ENCODE peak calls at places on chromosomes 11 and 22, in seven cellular contexts. M is mesothelial cell of epicardium, S is BJ, G is cardiac muscle cell, P is brain microvascular endothelial cell, O is natural killer cell, Z is type B pancreatic cell. I is an unnamed sample.

GRCh38 chr11:113477321-113477720 is 2.1 kb upstream of the DRD2 start:
- DNase-seq in P (no peak), Z (no peak), G (peak), O (no peak), M (no peak), S (no peak), I (no peak)

GRCh38 chr11:94036096-94036495 is 14.9 kb downstream of the HEPHL1 start:
- DNase-seq in Z (no peak), P (no peak), S (no peak), G (no peak), M (no peak), O (no peak), I (no peak)

GRCh38 chr22:21708960-21709359 is 26.6 kb downstream of the YPEL1 start:
- DNase-seq in Z (no peak), O (no peak), G (no peak), P (no peak), S (no peak), M (no peak), I (no peak)

GRCh38 chr11:116796548-116796947 is 4.9 kb upstream of the APOA5 start:
- DNase-seq in O (no peak), P (no peak), Z (no peak), G (no peak), S (no peak), M (no peak), I (no peak)

GRCh38 chr22:26923498-26923897 is 266.1 kb downstream of the MIAT start:
- DNase-seq in M (no peak), Z (no peak), G (no peak), O (no peak), S (no peak), P (no peak), I (no peak)

GRCh38 chr22:43901976-43902643 is 10.3 kb upstream of the PNPLA5 start:
- DNase-seq in O (no peak), M (no peak), Z (no peak), G (no peak), S (peak), P (peak), I (no peak)

GRCh38 chr22:20176421-20177060 is 25.7 kb upstream of the CCDC188 start:
- DNase-seq in G (no peak), Z (no peak), P (no peak), O (no peak), M (no peak), S (no peak), I (no peak)

GRCh38 chr11:28384418-28384817 is 276.2 kb downstream of the METTL15 start:
- DNase-seq in S (peak), Z (no peak), P (peak), G (peak), M (no peak), O (no peak), I (no peak)

GRCh38 chr11:128318856-128319474 is 268.4 kb downstream of the ETS1 start:
- DNase-seq in Z (no peak), M (no peak), S (no peak), P (peak), G (no peak), O (peak), I (no peak)

GRCh38 chr11:1300569-1301187 is 8.8 kb downstream of the TOLLIP start:
- DNase-seq in S (no peak), G (no peak), P (no peak), Z (peak), M (no peak), O (no peak), I (no peak)

GRCh38 chr11:45113807-45114206 is 32.6 kb upstream of the PRDM11 start:
- DNase-seq in O (no peak), M (no peak), P (no peak), G (no peak), Z (no peak), S (no peak), I (no peak)

GRCh38 chr11:62435741-62436485 is 17.1 kb downstream of the SCGB1A1 start:
- DNase-seq in Z (no peak), O (no peak), G (no peak), M (no peak), P (no peak), S (no peak), I (no peak)

GRCh38 chr11:111785886-111786412 is 19.8 kb upstream of the PPP2R1B start:
- DNase-seq in Z (no peak), M (no peak), P (no peak), G (no peak), S (no peak), O (no peak), I (no peak)

GRCh38 chr11:32435511-32435946 is at the start of gene WT1:
- DNase-seq in M (no peak), S (no peak), O (no peak), G (peak), Z (no peak), P (no peak), I (no peak)

GRCh38 chr11:105740164-105740903 is 130.5 kb downstream of the GRIA4 start:
- DNase-seq in Z (no peak), S (no peak), M (no peak), O (no peak), P (no peak), G (no peak), I (no peak)

GRCh38 chr11:70519117-70519516 is 120.8 kb downstream of the CTTN start:
- DNase-seq in Z (no peak), O (no peak), M (no peak), S (no peak), P (no peak), G (no peak), I (no peak)

GRCh38 chr11:73894725-73895335 is 18.0 kb downstream of the PAAF1 start:
- DNase-seq in O (no peak), M (no peak), P (no peak), Z (no peak), S (no peak), G (no peak), I (no peak)

GRCh38 chr11:102177974-102178631 is 67.9 kb downstream of the YAP1 start:
- DNase-seq in G (peak), M (no peak), Z (no peak), O (no peak), S (peak), P (peak), I (no peak)

GRCh38 chr11:78427615-78428272 is 10.1 kb upstream of the GAB2 start:
- DNase-seq in Z (no peak), M (no peak), G (no peak), P (no peak), S (no peak), O (no peak), I (no peak)

GRCh38 chr11:127275771-127276170 is 275.2 kb upstream of the KIRREL3 start:
- DNase-seq in Z (no peak), S (no peak), P (no peak), O (no peak), G (no peak), M (no peak), I (no peak)

GRCh38 chr11:109939176-109939810 is 153.9 kb upstream of the ZC3H12C start:
- DNase-seq in O (no peak), G (peak), M (no peak), S (peak), Z (no peak), P (peak), I (no peak)

GRCh38 chr11:123683616-123684170 is 29.3 kb upstream of the SCN3B start:
- DNase-seq in M (no peak), P (no peak), Z (no peak), S (no peak), G (no peak), O (no peak), I (no peak)

GRCh38 chr11:10333490-10333889 is 28.6 kb downstream of the ADM start:
- DNase-seq in S (no peak), M (no peak), O (no peak), P (no peak), Z (no peak), G (no peak), I (no peak)

GRCh38 chr11:73907191-73907590 is 30.4 kb downstream of the PAAF1 start:
- DNase-seq in O (no peak), Z (no peak), S (no peak), M (no peak), G (peak), P (peak), I (no peak)

GRCh38 chr11:44926036-44926435 is 24.6 kb downstream of the TP53I11 start:
- DNase-seq in M (no peak), S (no peak), G (no peak), P (no peak), Z (no peak), O (no peak), I (no peak)

GRCh38 chr22:47445212-47445611 is 682.8 kb downstream of the TBC1D22A start:
- DNase-seq in G (no peak), S (no peak), M (no peak), P (no peak), Z (no peak), O (no peak), I (no peak)

GRCh38 chr22:47444746-47445065 is 682.3 kb downstream of the TBC1D22A start:
- DNase-seq in Z (no peak), M (no peak), S (no peak), G (no peak), P (no peak), O (no peak), I (no peak)

GRCh38 chr22:47446821-47447810 is 684.7 kb downstream of the TBC1D22A start:
- DNase-seq in Z (no peak), P (no peak), S (no peak), O (no peak), G (no peak), M (no peak), I (no peak)

GRCh38 chr22:47446331-47446730 is 683.9 kb downstream of the TBC1D22A start:
- DNase-seq in M (no peak), Z (no peak), O (no peak), S (no peak), G (no peak), P (no peak), I (no peak)

DNA sequence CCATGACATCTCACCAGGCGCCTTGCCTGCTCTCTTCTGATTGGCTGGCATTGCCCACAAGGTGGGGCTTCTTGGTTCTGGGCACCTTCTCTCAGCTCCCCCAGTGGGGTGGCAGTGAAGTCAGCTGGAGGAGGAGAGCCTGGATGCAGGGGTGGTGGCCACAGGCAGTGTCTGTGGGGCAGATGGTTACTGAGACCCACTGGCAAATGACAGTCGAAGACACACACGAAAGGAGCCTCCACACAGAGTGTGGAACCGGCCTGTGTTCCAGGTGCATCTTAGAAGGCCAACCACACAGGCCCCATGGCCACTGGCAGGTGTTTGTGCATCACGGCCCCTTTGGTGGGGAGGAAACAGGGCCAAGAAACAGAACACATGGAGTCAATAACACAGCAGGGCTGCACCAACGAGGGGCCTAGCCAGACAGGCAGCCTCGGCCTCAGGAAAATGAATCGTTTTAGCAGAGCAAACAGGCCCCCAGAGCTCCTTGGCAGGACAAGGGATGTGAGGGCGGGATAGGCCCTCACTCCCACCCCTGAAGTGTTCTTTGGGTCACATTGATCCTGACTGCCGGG is 683.4 kb downstream of the TBC1D22A start:
- DNase-seq in O (no peak), P (no peak), G (no peak), M (no peak), Z (no peak), S (no peak), I (no peak)
- TF ChIP-seq CTCF in O (no peak), P (no peak), G (no peak), M (no peak), Z (no peak), S (no peak), I (no peak)

DNA sequence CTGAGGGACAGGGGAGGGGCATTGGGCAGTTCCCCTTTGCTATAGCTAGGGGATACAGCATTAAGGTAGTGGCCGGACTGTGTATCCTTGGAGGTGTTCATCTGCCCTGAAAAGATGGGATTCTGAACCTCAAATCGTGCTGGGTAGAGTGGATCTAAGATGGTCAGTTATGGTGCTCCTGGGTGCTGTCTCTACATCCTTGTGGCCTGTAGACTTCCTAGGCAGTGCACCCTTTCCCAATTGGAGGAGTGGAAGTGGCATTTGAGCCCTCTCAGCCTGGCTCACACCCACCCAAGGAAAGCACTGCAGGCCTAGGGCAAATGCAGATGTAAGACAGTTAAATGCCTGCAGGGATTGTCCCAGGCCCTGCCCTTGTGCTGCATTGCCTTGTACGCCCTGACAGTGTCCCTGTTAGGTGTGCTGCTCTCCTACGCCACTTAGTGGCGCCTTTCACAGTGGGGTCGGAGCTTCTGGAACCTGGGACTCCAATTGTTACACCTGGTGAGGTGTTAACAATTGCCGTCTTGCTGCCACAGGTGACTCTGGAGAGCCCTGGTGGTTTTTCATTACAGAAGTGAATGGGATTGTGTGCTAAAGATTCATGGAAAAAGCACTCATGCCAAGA is 35.0 kb downstream of the PPFIBP2 start:
- DNase-seq in S (no peak), M (no peak), Z (no peak), P (no peak), G (no peak), O (no peak), I (no peak)
- TF ChIP-seq CTCF in S (no peak), M (no peak), Z (peak), P (peak), G (no peak), O (no peak), I (peak)

GRCh38 chr11:67630230-67630942 is 649 bp upstream of the NUDT8 start:
- DNase-seq in O (peak), G (peak), P (peak), Z (peak), S (peak), M (peak), I (peak)

GRCh38 chr11:67631427-67631826 is 1.7 kb upstream of the NUDT8 start:
- DNase-seq in G (no peak), Z (no peak), M (no peak), P (no peak), S (no peak), O (no peak), I (no peak)

GRCh38 chr11:67631853-67632174 is 2.1 kb upstream of the NUDT8 start:
- DNase-seq in Z (no peak), M (no peak), S (no peak), O (no peak), P (no peak), G (no peak), I (no peak)

GRCh38 chr11:67629386-67630229 is at the start of gene NUDT8:
- DNase-seq in Z (no peak), M (peak), O (peak), S (no peak), G (peak), P (peak), I (no peak)

DNA sequence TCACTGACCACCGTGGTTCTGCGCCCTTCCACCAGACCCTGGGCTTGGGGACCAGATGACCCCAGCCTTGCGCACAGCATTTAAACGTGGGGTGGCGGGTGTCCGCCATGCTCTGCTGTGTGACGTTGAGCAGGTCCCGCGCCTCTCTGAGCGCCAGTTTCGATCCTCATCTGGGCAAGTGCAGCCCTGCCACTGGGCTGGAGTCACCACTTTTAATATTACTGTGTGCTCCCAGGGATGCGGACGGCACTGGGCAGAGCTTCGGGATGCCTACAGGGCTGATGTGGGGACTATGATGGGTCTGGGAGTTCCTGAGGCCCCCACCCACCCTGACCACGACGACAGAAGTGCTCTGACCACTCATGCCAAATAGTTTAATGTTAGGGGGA is 1.2 kb upstream of the NUDT8 start:
- DNase-seq in P (no peak), S (no peak), G (no peak), M (no peak), Z (no peak), O (no peak), I (no peak)
- TF ChIP-seq CTCF in P (no peak), S (no peak), G (no peak), M (peak), Z (peak), O (peak), I (no peak)

DNA sequence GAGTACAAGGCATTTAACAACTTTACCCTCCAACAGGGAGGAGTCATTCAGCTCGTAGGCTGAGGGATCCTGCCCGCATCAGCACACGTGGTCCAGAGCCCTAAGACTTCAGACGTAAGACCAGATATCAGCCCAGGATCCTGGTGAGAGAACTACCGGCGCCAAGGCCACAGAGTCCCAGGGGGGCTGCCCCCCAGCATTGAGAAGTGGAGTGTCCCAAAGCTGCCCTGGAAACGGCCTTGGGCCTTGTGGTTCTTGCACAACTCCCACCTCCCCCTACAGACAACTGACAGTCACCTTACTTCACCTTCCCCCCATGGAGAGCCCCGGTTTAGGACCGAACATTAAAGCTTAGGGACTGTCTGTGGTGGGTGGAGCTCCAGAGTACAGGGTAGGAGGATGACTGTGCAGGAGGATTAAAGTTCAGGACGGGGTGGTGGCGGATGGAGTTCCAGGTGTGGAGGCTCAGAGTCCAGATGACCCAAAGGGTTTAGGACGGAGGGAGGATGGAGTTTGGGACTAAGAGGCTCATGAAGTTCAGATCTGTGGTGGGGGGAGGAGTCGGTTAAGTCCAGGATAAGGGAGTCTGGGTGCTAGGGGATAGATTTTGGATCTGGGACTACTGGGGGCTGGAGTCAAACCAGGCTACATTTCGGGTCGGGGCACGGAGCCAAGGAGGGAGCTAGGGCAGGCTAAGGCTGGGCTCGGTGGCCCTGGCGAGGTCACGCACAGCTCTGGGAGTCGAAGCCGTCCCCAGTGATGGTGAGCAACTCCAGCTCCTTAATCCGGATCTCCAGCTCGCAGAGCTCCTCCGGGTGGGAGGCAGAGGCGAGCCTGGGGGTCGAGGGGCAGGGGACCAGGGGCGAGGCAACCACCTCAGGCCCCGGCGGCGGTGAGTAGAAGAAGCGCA is 856 bp downstream of the C11orf91 start:
- DNase-seq in P (no peak), M (no peak), Z (no peak), S (no peak), G (no peak), O (no peak), I (no peak)
- TF ChIP-seq CTCF in P (no peak), M (no peak), Z (no peak), S (no peak), G (no peak), O (no peak), I (no peak)

DNA sequence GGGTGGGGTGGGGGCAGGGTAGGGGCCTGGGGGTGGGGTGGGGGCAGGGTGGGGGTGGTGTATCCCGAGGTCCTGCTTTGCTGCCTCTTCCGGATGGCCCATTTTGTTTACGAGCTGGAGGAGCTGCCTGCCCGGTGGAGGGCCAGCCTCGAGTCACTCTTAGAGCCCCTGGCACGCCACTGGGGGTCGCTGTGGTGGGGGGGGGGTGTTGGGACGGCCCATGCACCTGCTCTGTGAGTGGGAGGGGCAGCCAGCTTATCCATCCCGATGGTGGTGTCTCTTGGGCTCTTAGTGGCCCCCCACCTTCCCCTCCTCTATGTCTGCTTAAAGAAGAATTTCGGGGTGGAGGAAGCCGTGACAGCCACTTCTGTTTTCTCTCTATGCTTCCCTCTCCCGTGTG is 24.6 kb downstream of the MRGPRD start:
- DNase-seq in Z (no peak), O (no peak), M (no peak), P (no peak), G (no peak), S (no peak), I (no peak)
- TF ChIP-seq CTCF in Z (peak), O (no peak), M (no peak), P (peak), G (peak), S (peak), I (no peak)

GRCh38 chr11:97557399-97557798 is 1167.6 kb downstream of the JRKL start:
- DNase-seq in S (no peak), G (peak), P (peak), Z (no peak), O (no peak), M (no peak), I (no peak)
- TF ChIP-seq CTCF in S (no peak), G (peak), P (peak), Z (peak), O (no peak), M (no peak), I (peak)